ENCODE peak calls at places on chromosomes 1 and 21, in five cellular contexts. Q, B, R, Z and K are unnamed samples. For H3K27me3 and H3K4me1, the result is how much of the 10 kb centered on the place peaks cover.

GRCh38 chr1:60973668-60974067 is 108.7 kb upstream of the NFIA start:
- DNase-seq in Z (no peak), Q (peak), R (no peak), B (no peak), K (no peak)

GRCh38 chr21:24023402-24023801 is 1583.9 kb downstream of the MRPL39 start:
- DNase-seq in Z (no peak), B (no peak), Q (no peak), R (no peak), K (no peak)

GRCh38 chr1:118866330-118866729 is 121.8 kb downstream of the TBX15 start:
- DNase-seq in Z (no peak), R (no peak), Q (no peak), B (no peak), K (no peak)

GRCh38 chr1:29639156-29639736 is 402.9 kb downstream of the PTPRU start:
- DNase-seq in B (no peak), Q (peak), R (no peak), Z (no peak), K (no peak)

GRCh38 chr1:177907000-177907399 is 62.9 kb downstream of the SEC16B start:
- DNase-seq in B (no peak), R (no peak), Q (peak), Z (no peak), K (no peak)

GRCh38 chr1:68478662-68479061 is 18.2 kb downstream of the DEPDC1 start:
- DNase-seq in Q (no peak), R (no peak), Z (no peak), B (no peak), K (no peak)

GRCh38 chr1:234963180-234963903 is 165.3 kb downstream of the TOMM20 start:
- DNase-seq in R (peak), B (peak), Q (no peak), Z (peak), K (peak)

GRCh38 chr1:223109581-223110026 is 33.4 kb downstream of the TLR5 start:
- DNase-seq in Z (no peak), R (no peak), Q (peak), B (no peak), K (no peak)

GRCh38 chr1:76426606-76427005 is 352.1 kb downstream of the ST6GALNAC3 start:
- DNase-seq in B (no peak), R (no peak), Z (no peak), Q (no peak), K (no peak)

GRCh38 chr1:192474080-192474683 is 101.4 kb upstream of the RGS1 start:
- DNase-seq in Z (no peak), R (no peak), Q (peak), B (peak), K (peak)

GRCh38 chr1:247079141-247079874 is 697 bp upstream of the ZNF670 start:
- DNase-seq in R (no peak), Q (no peak), B (no peak), Z (no peak), K (no peak)

GRCh38 chr1:169160845-169161511 is 54.5 kb downstream of the ATP1B1 start:
- DNase-seq in B (no peak), Z (no peak), R (no peak), Q (peak), K (no peak)

GRCh38 chr21:46667735-46668380 is 32.4 kb downstream of the PRMT2 start:
- DNase-seq in Z (no peak), Q (peak), B (peak), R (no peak), K (no peak)

GRCh38 chr1:108082741-108083562 is 117.2 kb downstream of the SLC25A24 start:
- DNase-seq in Q (no peak), R (no peak), B (no peak), Z (no peak), K (no peak)

GRCh38 chr1:46465981-46466476 is 23.6 kb upstream of the DMBX1 start:
- DNase-seq in R (no peak), B (no peak), Q (no peak), Z (no peak), K (no peak)

GRCh38 chr1:46466477-46467182 is 23.0 kb upstream of the DMBX1 start:
- DNase-seq in Q (no peak), B (peak), Z (no peak), R (peak), K (no peak)

GRCh38 chr1:46464013-46464548 is 25.6 kb upstream of the DMBX1 start:
- DNase-seq in R (no peak), B (no peak), Z (no peak), Q (no peak), K (no peak)

GRCh38 chr1:46469846-46470245 is 19.8 kb upstream of the DMBX1 start:
- DNase-seq in R (no peak), Q (no peak), Z (no peak), B (no peak), K (no peak)

GRCh38 chr1:46467183-46467504 is 22.5 kb upstream of the DMBX1 start:
- DNase-seq in Z (no peak), B (no peak), Q (no peak), R (no peak), K (no peak)
- H3K27me3 ChIP-seq in Z (half or more), B (under half), Q (under half), R (under half), K (under half)

GRCh38 chr1:225535280-225535679 is 107.4 kb upstream of the LBR start:
- DNase-seq in Z (no peak), B (no peak), R (no peak), Q (no peak), K (no peak)
- H3K27ac ChIP-seq in Z (no peak), B (no peak), R (no peak), Q (no peak), K (no peak)

GRCh38 chr1:209421186-209421585 is 162.3 kb upstream of the CAMK1G start:
- DNase-seq in Q (peak), Z (no peak), B (no peak), R (no peak), K (no peak)

GRCh38 chr1:209416009-209416408 is 167.5 kb upstream of the CAMK1G start:
- DNase-seq in B (no peak), Z (no peak), R (no peak), Q (peak), K (no peak)

GRCh38 chr1:209414803-209415329 is 168.6 kb upstream of the CAMK1G start:
- DNase-seq in Z (no peak), B (no peak), R (no peak), Q (no peak), K (no peak)

GRCh38 chr1:209416660-209417059 is 166.9 kb upstream of the CAMK1G start:
- DNase-seq in R (no peak), Q (peak), B (no peak), Z (no peak), K (no peak)

DNA sequence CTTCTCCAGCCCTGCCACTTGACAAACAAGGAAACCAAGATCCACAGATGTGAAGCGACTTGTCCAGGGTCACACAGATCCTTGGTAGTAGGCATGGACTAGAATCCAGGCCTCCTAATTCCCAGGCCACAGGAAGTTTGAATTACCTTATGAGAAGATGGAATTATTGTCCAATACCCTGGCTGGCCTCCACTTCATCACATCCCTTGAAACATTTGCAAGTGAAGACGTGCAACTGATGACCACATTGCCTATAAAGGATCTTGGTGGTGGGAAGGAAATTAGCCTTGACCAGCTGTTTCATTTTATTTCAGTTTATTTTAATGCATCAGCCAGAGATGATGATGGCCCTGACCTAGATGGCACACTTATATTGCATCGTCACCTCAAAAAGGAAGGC is 165.8 kb upstream of the CAMK1G start:
- DNase-seq in Z (no peak), Q (peak), B (no peak), R (no peak), K (no peak)
- H3K4me1 ChIP-seq in Z (under half), Q (half or more), B (under half), R (under half), K (under half)

GRCh38 chr1:47711211-47711847 is 273.5 kb downstream of the FOXD2 start:
- DNase-seq in B (no peak), Z (no peak), Q (no peak), R (no peak), K (no peak)
- H3K27me3 ChIP-seq in B (under half), Z (half or more), Q (under half), R (half or more), K (under half)

GRCh38 chr1:208203127-208203847 is 40.9 kb downstream of the PLXNA2 start:
- DNase-seq in B (peak), Q (peak), R (peak), Z (peak), K (no peak)
- H3K27ac ChIP-seq in B (peak), Q (no peak), R (peak), Z (peak), K (no peak)

GRCh38 chr1:221781102-221781744 is 39.3 kb upstream of the DUSP10 start:
- DNase-seq in R (peak), Z (peak), B (no peak), Q (no peak), K (no peak)

GRCh38 chr1:221782461-221782860 is 40.6 kb upstream of the DUSP10 start:
- DNase-seq in Z (no peak), B (no peak), R (no peak), Q (no peak), K (no peak)

GRCh38 chr1:221783936-221784335 is 42.0 kb upstream of the DUSP10 start:
- DNase-seq in Q (no peak), Z (no peak), R (no peak), B (no peak), K (no peak)

GRCh38 chr1:221782970-221783369 is 41.1 kb upstream of the DUSP10 start:
- DNase-seq in B (no peak), Q (no peak), R (no peak), Z (no peak), K (no peak)

DNA sequence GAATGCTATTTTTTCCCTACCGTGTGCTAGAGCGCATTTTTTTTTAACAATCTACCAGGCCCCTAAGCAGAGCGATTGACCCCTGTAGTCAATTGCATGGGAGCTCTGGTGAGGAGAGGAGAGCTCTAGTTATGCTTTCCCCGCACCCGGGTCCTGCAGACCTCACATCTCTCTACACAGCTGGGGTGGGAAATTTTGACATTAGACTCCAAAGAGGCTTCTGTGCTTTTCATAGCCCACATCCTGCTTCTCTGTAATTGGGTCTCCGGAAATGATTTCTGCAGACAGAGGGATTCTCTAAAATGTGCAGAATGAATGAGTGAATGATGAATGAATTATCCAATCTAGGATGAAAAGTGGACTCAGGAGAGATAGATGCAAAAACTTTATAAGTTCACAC is 41.5 kb upstream of the DUSP10 start:
- DNase-seq in Z (no peak), Q (no peak), R (no peak), B (no peak), K (no peak)
- H3K4me1 ChIP-seq in Z (under half), Q (under half), R (under half), B (under half), K (under half)

GRCh38 chr21:41765393-41765950 is 1.4 kb downstream of the RIPK4 start:
- DNase-seq in R (no peak), Z (no peak), Q (no peak), B (no peak), K (no peak)
- H3K27me3 ChIP-seq in R (half or more), Z (half or more), Q (under half), B (under half), K (under half)

GRCh38 chr1:230127105-230128054 is 60.3 kb downstream of the GALNT2 start:
- DNase-seq in Z (peak), Q (no peak), R (no peak), B (no peak), K (no peak)

GRCh38 chr1:230129341-230129740 is 62.3 kb downstream of the GALNT2 start:
- DNase-seq in Q (no peak), B (no peak), R (no peak), Z (no peak), K (no peak)

GRCh38 chr1:230130172-230130944 is 63.3 kb downstream of the GALNT2 start:
- DNase-seq in Q (no peak), B (no peak), Z (no peak), R (no peak), K (no peak)

GRCh38 chr1:230126529-230127104 is 59.6 kb downstream of the GALNT2 start:
- DNase-seq in R (no peak), Z (no peak), Q (no peak), B (no peak), K (no peak)

GRCh38 chr1:230128569-230129269 is 61.7 kb downstream of the GALNT2 start:
- DNase-seq in B (no peak), Z (no peak), Q (no peak), R (no peak), K (no peak)
- H3K27ac ChIP-seq in B (no peak), Z (no peak), Q (no peak), R (no peak), K (no peak)

GRCh38 chr1:214933375-214933774 is 149.2 kb upstream of the KCNK2 start:
- DNase-seq in Q (peak), R (no peak), Z (no peak), B (no peak), K (no peak)
- H3K4me1 ChIP-seq in Q (under half), R (under half), Z (under half), B (under half), K (under half)

GRCh38 chr1:19045898-19046889 is 89.7 kb upstream of the IFFO2 start:
- DNase-seq in Q (no peak), R (peak), Z (peak), B (no peak), K (no peak)

GRCh38 chr1:19044975-19045831 is 88.7 kb upstream of the IFFO2 start:
- DNase-seq in R (peak), Z (peak), Q (no peak), B (peak), K (no peak)

GRCh38 chr1:19042675-19043578 is 86.5 kb upstream of the IFFO2 start:
- DNase-seq in B (no peak), Z (peak), Q (no peak), R (peak), K (no peak)

GRCh38 chr1:19044471-19044870 is 88.0 kb upstream of the IFFO2 start:
- DNase-seq in R (peak), Z (peak), B (no peak), Q (no peak), K (no peak)

DNA sequence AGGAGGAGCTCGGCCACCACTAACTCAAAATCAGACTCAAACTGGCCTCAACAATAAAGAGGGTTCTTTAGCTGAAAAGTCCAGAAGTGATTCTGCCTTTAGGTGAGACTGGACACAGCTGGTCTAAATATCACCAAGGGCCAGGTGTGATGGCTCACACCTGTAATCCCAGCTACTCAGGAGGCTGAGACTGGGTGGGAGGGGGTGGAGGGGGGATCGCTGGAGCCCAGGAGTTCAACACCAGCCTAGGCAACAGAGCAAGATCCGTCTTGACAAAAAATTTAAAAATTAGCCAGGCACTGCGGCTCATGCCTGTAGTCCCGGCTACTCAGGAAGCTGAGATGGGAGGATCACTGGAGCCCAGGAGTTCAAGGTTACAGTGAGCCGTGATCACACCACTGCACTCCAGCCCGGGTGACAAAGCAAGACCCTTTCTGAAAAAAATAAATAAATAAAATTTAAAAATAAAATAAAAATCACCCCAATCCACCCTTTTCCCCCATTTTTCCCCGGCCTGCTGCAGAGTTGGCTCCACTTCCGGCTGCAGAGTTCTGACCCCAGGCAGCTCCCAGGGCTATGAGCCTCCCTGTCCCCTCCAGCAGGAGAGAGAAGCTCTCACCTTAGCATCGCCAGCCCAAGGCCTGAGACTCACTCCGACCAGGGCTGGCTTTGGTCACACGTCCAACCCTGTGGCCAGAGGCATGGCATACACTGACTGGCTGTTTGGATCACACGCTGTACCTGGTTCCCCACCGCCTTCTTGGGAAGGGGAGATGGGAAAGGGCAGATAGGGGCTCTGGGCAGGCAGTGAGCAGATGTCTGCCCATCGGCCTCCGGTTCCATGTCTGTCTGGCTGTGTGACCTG is 87.3 kb upstream of the IFFO2 start:
- DNase-seq in B (no peak), Q (no peak), Z (peak), R (peak), K (no peak)
- H3K27me3 ChIP-seq in B (under half), Q (under half), Z (under half), R (under half), K (under half)